ENCODE peak calls at places on chromosomes 3 and 15, in eight cellular contexts. W is H7; L is H9; J is stomach; V is Daoy; Y is germinal center; R is stimulated activated CD4-positive, alpha-beta T cell treated with anti-CD3 and anti-CD28 coated beads, TNF-alpha, amount 100 ng/mL, for 4 hours; N is HCT116. T is an unnamed sample.

GRCh38 chr3:32146669-32147315 is 40.4 kb downstream of the GPD1L start:
- DNase-seq in Y (peak; percentile 29), N (no peak), J (no peak), R (no peak), L (no peak), W (no peak), V (no peak), T (no peak)

GRCh38 chr3:179449621-179450020 is 1.6 kb downstream of the GNB4 start:
- DNase-seq in W (no peak), N (no peak), Y (no peak), R (no peak), L (no peak), V (no peak), J (no peak), T (no peak)

GRCh38 chr3:107629556-107629955 is 106.8 kb downstream of the BBX start:
- DNase-seq in V (no peak), Y (no peak), J (no peak), L (no peak), W (no peak), R (no peak), N (no peak), T (no peak)

GRCh38 chr3:179898024-179898423 is 138.7 kb downstream of the PEX5L start:
- DNase-seq in J (no peak), N (peak; percentile 66), L (peak; percentile 77), Y (peak; percentile 46), R (no peak), W (peak; percentile 69), V (peak; percentile 67), T (no peak)

GRCh38 chr15:67832031-67832551 is 6.8 kb downstream of the SKOR1 start:
- DNase-seq in L (peak; percentile 65), R (no peak), N (no peak), J (no peak), V (peak; percentile 34), W (peak; percentile 78), Y (no peak), T (no peak)

GRCh38 chr3:136495213-136495612 is 245.1 kb downstream of the PCCB start:
- DNase-seq in V (no peak), J (no peak), Y (no peak), N (no peak), W (no peak), L (no peak), R (no peak), T (no peak)

GRCh38 chr3:197165890-197166289 is 132.5 kb downstream of the DLG1 start:
- DNase-seq in W (no peak), Y (no peak), V (no peak), R (no peak), L (no peak), N (no peak), J (no peak), T (no peak)

GRCh38 chr3:180252683-180253082 is 215.9 kb upstream of the PEX5L start:
- DNase-seq in V (no peak), L (no peak), N (no peak), W (no peak), J (no peak), Y (no peak), R (no peak), T (no peak)

GRCh38 chr15:63473007-63473748 is 31.2 kb upstream of the USP3 start:
- DNase-seq in N (no peak), W (no peak), J (no peak), L (no peak), V (no peak), Y (no peak), R (no peak), T (no peak)

GRCh38 chr3:29554584-29554983 is 273.7 kb downstream of the RBMS3 start:
- DNase-seq in W (no peak), L (no peak), J (no peak), V (no peak), Y (no peak), N (no peak), R (no peak), T (no peak)

GRCh38 chr15:40069178-40070165 is 30.5 kb upstream of the SRP14 start:
- DNase-seq in J (peak; percentile 99), R (no peak), W (peak; percentile 92), L (peak; percentile 71), N (peak; percentile 73), V (peak; percentile 97), Y (peak; percentile 55), T (peak; percentile 96)

GRCh38 chr3:69364354-69364753 is 21.5 kb downstream of the FRMD4B start:
- DNase-seq in R (no peak), J (no peak), W (no peak), N (no peak), Y (no peak), L (no peak), V (peak; percentile 26), T (no peak)

GRCh38 chr3:152193673-152194267 is 75.0 kb upstream of the MBNL1 start:
- DNase-seq in Y (no peak), W (no peak), R (no peak), L (no peak), N (no peak), V (no peak), J (no peak), T (no peak)

GRCh38 chr3:104273046-104273649 is 1093.6 kb upstream of the ALCAM start:
- DNase-seq in J (no peak), L (no peak), Y (no peak), R (no peak), W (no peak), V (peak; percentile 2), N (peak; percentile 19), T (no peak)

GRCh38 chr3:107662109-107662477 is 139.3 kb downstream of the BBX start:
- DNase-seq in V (peak; percentile 59), L (no peak), J (no peak), R (no peak), Y (no peak), N (no peak), W (no peak), T (no peak)

GRCh38 chr15:19987389-19988048 is 554.1 kb downstream of the GOLGA6L6 start:
- DNase-seq in J (no peak), Y (no peak), N (no peak), L (peak; percentile 25), R (no peak), V (no peak), W (peak; percentile 16), T (peak; percentile 22)

GRCh38 chr3:50591196-50591741 is 20.3 kb downstream of the CISH start:
- DNase-seq in N (no peak), R (no peak), L (no peak), W (no peak), V (no peak), Y (no peak), J (no peak), T (no peak)

GRCh38 chr15:56736308-56736707 is 3.0 kb upstream of the ZNF280D start:
- DNase-seq in R (no peak), Y (no peak), N (no peak), L (no peak), V (peak; percentile 17), W (no peak), J (no peak), T (no peak)

GRCh38 chr3:104263477-104263876 is 1103.2 kb upstream of the ALCAM start:
- DNase-seq in N (no peak), V (no peak), L (no peak), Y (no peak), J (no peak), W (no peak), R (no peak), T (no peak)

GRCh38 chr15:78061963-78062427 is 15.5 kb downstream of the TBC1D2B start:
- DNase-seq in R (no peak), N (no peak), V (peak; percentile 54), Y (no peak), W (no peak), L (no peak), J (no peak), T (no peak)

GRCh38 chr3:149388714-149389417 is 11.4 kb upstream of the TM4SF1 start:
- DNase-seq in N (no peak), Y (no peak), J (no peak), R (no peak), W (no peak), V (no peak), L (no peak), T (no peak)

GRCh38 chr15:68730491-68731317 is 90.0 kb downstream of the ANP32A start:
- DNase-seq in J (peak; percentile 49), N (peak; percentile 52), V (peak; percentile 30), W (peak; percentile 76), L (peak; percentile 63), Y (no peak), R (peak; percentile 0), T (peak; percentile 56)

GRCh38 chr3:122908251-122908650 is 113.4 kb downstream of the SLC49A4 start:
- DNase-seq in W (peak; percentile 29), L (no peak), Y (no peak), J (no peak), N (no peak), V (no peak), R (no peak), T (no peak)

GRCh38 chr3:124768812-124769211 is 38.6 kb downstream of the UMPS start:
- DNase-seq in Y (no peak), L (no peak), J (no peak), R (no peak), N (no peak), W (peak; percentile 87), V (peak; percentile 41), T (no peak)

GRCh38 chr3:74693216-74693615 is 78.8 kb upstream of the CNTN3 start:
- DNase-seq in L (no peak), W (no peak), Y (no peak), J (no peak), V (no peak), N (no peak), R (no peak), T (no peak)

GRCh38 chr3:55963611-55964010 is 476.5 kb upstream of the WNT5A start:
- DNase-seq in N (no peak), W (no peak), J (no peak), L (no peak), V (no peak), Y (no peak), R (no peak), T (no peak)

GRCh38 chr3:66367979-66368378 is 132.8 kb downstream of the LRIG1 start:
- DNase-seq in L (no peak), R (no peak), W (no peak), V (no peak), J (no peak), Y (no peak), N (no peak), T (no peak)

GRCh38 chr3:27312044-27312668 is 57.0 kb downstream of the NEK10 start:
- DNase-seq in W (peak; percentile 49), V (peak; percentile 53), J (no peak), L (no peak), R (no peak), N (peak; percentile 75), Y (peak; percentile 41), T (no peak)

GRCh38 chr15:70269991-70270751 is 172.5 kb upstream of the TLE3 start:
- DNase-seq in V (peak; percentile 70), Y (no peak), L (no peak), R (no peak), J (no peak), N (no peak), W (no peak), T (peak; percentile 61)

GRCh38 chr3:41202834-41203345 is 3.6 kb downstream of the CTNNB1 start:
- DNase-seq in R (no peak), N (no peak), V (peak; percentile 47), L (no peak), W (peak; percentile 30), J (no peak), Y (no peak), T (no peak)

GRCh38 chr3:128054363-128054762 is 2.1 kb downstream of the SEC61A1 start:
- DNase-seq in R (no peak), V (peak; percentile 28), J (no peak), Y (no peak), W (no peak), N (no peak), L (no peak), T (no peak)